ENCODE peak calls at places on chromosomes 11 and 22, in nine cellular contexts. H, B, U, M, L, Y, S, N and P are unnamed samples.

GRCh38 chr11:31248768-31249167 is 120.8 kb downstream of the DCDC1 start:
- DNase-seq in H (no peak), B (no peak), U (no peak), M (no peak), L (no peak), Y (no peak), S (no peak), N (no peak), P (no peak)

GRCh38 chr11:111541209-111542061 is 915 bp downstream of the LAYN start:
- DNase-seq in H (peak; percentile 62), B (no peak), U (no peak), M (no peak), L (no peak), Y (peak; percentile 54), S (no peak), N (peak; percentile 92), P (peak; percentile 32)

GRCh38 chr22:44340271-44341239 is 27.8 kb upstream of the SHISAL1 start:
- DNase-seq in H (no peak), B (no peak), U (no peak), M (no peak), L (no peak), Y (no peak), S (no peak), N (no peak), P (no peak)

GRCh38 chr11:106961518-106961917 is 56.8 kb downstream of the GUCY1A2 start:
- DNase-seq in H (no peak), B (no peak), U (no peak), M (no peak), L (peak; percentile 78), Y (peak; percentile 76), S (no peak), N (peak; percentile 72), P (no peak)

GRCh38 chr11:61543606-61544306 is 35.2 kb downstream of the LRRC10B start:
- DNase-seq in H (no peak), B (no peak), U (no peak), M (no peak), L (no peak), Y (peak; percentile 41), S (no peak), N (peak; percentile 57), P (no peak)

GRCh38 chr11:3340025-3340424 is 38.9 kb downstream of the ZNF195 start:
- DNase-seq in H (no peak), B (no peak), U (no peak), M (no peak), L (no peak), Y (peak; percentile 75), S (no peak), N (peak; percentile 85), P (no peak)

GRCh38 chr22:27110985-27111451 is 453.6 kb downstream of the MIAT start:
- DNase-seq in H (no peak), B (peak; percentile 25), U (no peak), M (no peak), L (no peak), Y (peak; percentile 74), S (no peak), N (peak; percentile 71), P (no peak)

GRCh38 chr11:14860511-14860910 is 31.5 kb downstream of the CYP2R1 start:
- DNase-seq in H (no peak), B (no peak), U (no peak), M (no peak), L (no peak), Y (no peak), S (no peak), N (no peak), P (no peak)

GRCh38 chr11:126628790-126629621 is 273.5 kb downstream of the ST3GAL4 start:
- DNase-seq in H (no peak), B (peak; percentile 52), U (no peak), M (no peak), L (no peak), Y (peak; percentile 36), S (no peak), N (peak; percentile 55), P (no peak)

GRCh38 chr22:36433318-36434231 is 45.8 kb upstream of the MYH9 start:
- DNase-seq in H (no peak), B (peak; percentile 43), U (no peak), M (no peak), L (no peak), Y (no peak), S (no peak), N (no peak), P (no peak)

GRCh38 chr11:74742070-74742469 is 6.6 kb upstream of the RNF169 start:
- DNase-seq in H (no peak), B (no peak), U (no peak), M (no peak), L (no peak), Y (no peak), S (no peak), N (no peak), P (no peak)

GRCh38 chr22:44211946-44212930 is 31.5 kb downstream of the PARVG start:
- DNase-seq in H (no peak), B (peak; percentile 56), U (no peak), M (no peak), L (no peak), Y (no peak), S (no peak), N (peak; percentile 11), P (no peak)

GRCh38 chr11:8906629-8907028 is 4.4 kb upstream of the AKIP1 start:
- DNase-seq in H (no peak), B (no peak), U (no peak), M (no peak), L (peak; percentile 63), Y (peak; percentile 61), S (no peak), N (peak; percentile 84), P (no peak)

GRCh38 chr11:5288108-5288911 is 13.4 kb downstream of the OR51B4 start:
- DNase-seq in H (no peak), B (no peak), U (no peak), M (no peak), L (no peak), Y (no peak), S (no peak), N (peak; percentile 80), P (no peak)

GRCh38 chr22:27022741-27023373 is 365.5 kb downstream of the MIAT start:
- DNase-seq in H (no peak), B (no peak), U (no peak), M (no peak), L (no peak), Y (no peak), S (no peak), N (no peak), P (no peak)

GRCh38 chr11:17020831-17021230 is 6.6 kb upstream of the PLEKHA7 start:
- DNase-seq in H (no peak), B (no peak), U (no peak), M (no peak), L (no peak), Y (no peak), S (no peak), N (no peak), P (no peak)

GRCh38 chr11:74437441-74437840 is 29.9 kb downstream of the KCNE3 start:
- DNase-seq in H (no peak), B (no peak), U (no peak), M (no peak), L (no peak), Y (no peak), S (no peak), N (peak; percentile 39), P (no peak)

GRCh38 chr11:110857885-110858555 is 145.8 kb upstream of the ARHGAP20 start:
- DNase-seq in H (peak; percentile 35), B (no peak), U (no peak), M (peak; percentile 25), L (no peak), Y (peak; percentile 76), S (no peak), N (peak; percentile 61), P (no peak)